ENCODE peak calls at places on chromosomes 7 and 10, in nine cellular contexts. G is MCF 10A, B is foreskin fibroblast, A is upper lobe of right lung, O is endothelial cell, Z is AG09309, X is cardiac muscle cell, L is fibroblast of lung, M is A549. K is an unnamed sample.

GRCh38 chr10:75972494-75973276 is 541.3 kb downstream of the LRMDA start:
- DNase-seq in G (peak; percentile 66), B (peak; percentile 77), A (no peak), O (no peak), Z (no peak), X (peak; percentile 87), L (peak; percentile 95), M (no peak), K (peak; percentile 22)

GRCh38 chr10:35916791-35917190 is 274.7 kb upstream of the FZD8 start:
- DNase-seq in G (no peak), B (peak; percentile 50), A (no peak), O (no peak), Z (no peak), X (peak; percentile 58), L (no peak), M (peak; percentile 13), K (no peak)

GRCh38 chr10:114899982-114900381 is 38.0 kb upstream of the TRUB1 start:
- DNase-seq in G (no peak), B (no peak), A (no peak), O (no peak), Z (no peak), X (no peak), L (no peak), M (no peak), K (no peak)

GRCh38 chr10:21715531-21716195 is 181.6 kb downstream of the MLLT10 start:
- DNase-seq in G (no peak), B (peak; percentile 75), A (no peak), O (no peak), Z (no peak), X (no peak), L (no peak), M (no peak), K (no peak)

GRCh38 chr7:47479821-47480575 is 101.9 kb downstream of the TNS3 start:
- DNase-seq in G (no peak), B (no peak), A (no peak), O (no peak), Z (no peak), X (no peak), L (no peak), M (no peak), K (no peak)

GRCh38 chr7:116249969-116250553 is 39.7 kb downstream of the TES start:
- DNase-seq in G (peak; percentile 52), B (peak; percentile 61), A (no peak), O (peak; percentile 26), Z (no peak), X (peak; percentile 72), L (peak; percentile 67), M (peak; percentile 78), K (no peak)

GRCh38 chr7:50724526-50725520 is 57.9 kb downstream of the GRB10 start:
- DNase-seq in G (no peak), B (no peak), A (no peak), O (peak; percentile 54), Z (no peak), X (no peak), L (no peak), M (no peak), K (no peak)

GRCh38 chr7:142496545-142496991 is 238.7 kb upstream of the PRSS58 start:
- DNase-seq in G (peak; percentile 63), B (peak; percentile 75), A (no peak), O (no peak), Z (no peak), X (peak; percentile 64), L (peak; percentile 71), M (peak; percentile 39), K (no peak)

GRCh38 chr7:44267719-44268413 is 57.5 kb downstream of the CAMK2B start:
- DNase-seq in G (no peak), B (no peak), A (no peak), O (no peak), Z (no peak), X (no peak), L (no peak), M (no peak), K (no peak)

GRCh38 chr10:117647306-117647705 is 104.8 kb downstream of the EMX2 start:
- DNase-seq in G (no peak), B (peak; percentile 21), A (no peak), O (no peak), Z (no peak), X (peak; percentile 51), L (no peak), M (no peak), K (no peak)

GRCh38 chr7:55493416-55493815 is 78.9 kb downstream of the VOPP1 start:
- DNase-seq in G (no peak), B (no peak), A (no peak), O (no peak), Z (no peak), X (no peak), L (no peak), M (no peak), K (no peak)

GRCh38 chr10:114255227-114255626 is 16.2 kb downstream of the VWA2 start:
- DNase-seq in G (no peak), B (no peak), A (no peak), O (no peak), Z (no peak), X (no peak), L (no peak), M (no peak), K (no peak)

GRCh38 chr7:131455546-131455945 is 100.9 kb downstream of the PODXL start:
- DNase-seq in G (no peak), B (no peak), A (no peak), O (no peak), Z (no peak), X (no peak), L (no peak), M (no peak), K (no peak)

GRCh38 chr10:132975976-132976682 is 33.8 kb upstream of the CFAP46 start:
- DNase-seq in G (no peak), B (no peak), A (peak; percentile 57), O (no peak), Z (no peak), X (no peak), L (no peak), M (no peak), K (no peak)

DNA sequence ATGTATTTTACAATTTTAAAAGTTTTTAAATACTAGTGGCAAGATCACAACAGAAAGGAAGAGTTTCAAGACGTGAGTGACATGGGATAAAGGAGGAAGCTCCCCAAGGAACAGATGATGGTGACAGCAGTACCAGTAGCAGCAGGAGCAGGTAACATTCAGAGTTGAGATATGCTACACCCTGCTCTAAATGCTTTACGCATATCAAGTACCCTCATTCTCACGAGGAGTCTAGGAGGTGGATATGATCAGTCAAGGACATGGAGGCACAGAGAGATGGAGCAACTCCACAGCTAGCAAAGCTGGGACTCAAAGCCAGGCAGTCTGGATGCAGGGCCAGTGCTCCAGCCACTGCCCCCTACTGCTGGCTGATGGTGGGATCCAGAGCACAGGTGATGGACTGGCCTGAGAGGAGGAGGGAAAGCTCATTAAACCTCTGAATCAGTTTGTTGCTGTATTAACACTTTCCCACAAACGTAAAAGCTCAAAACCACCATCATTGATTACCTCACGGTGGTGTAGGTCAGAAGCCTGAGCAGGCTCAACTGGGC is 17.5 kb downstream of the RP9 start:
- DNase-seq in G (no peak), B (no peak), A (no peak), O (no peak), Z (no peak), X (no peak), L (no peak), M (no peak), K (no peak)
- TF ChIP-seq CTCF in G (no peak), B (no peak), A (no peak), O (no peak), Z (no peak), X (no peak), L (no peak), M (no peak), K (no peak)

GRCh38 chr10:48444861-48445841 is 138.7 kb downstream of the MAPK8 start:
- DNase-seq in G (peak; percentile 70), B (no peak), A (peak; percentile 58), O (no peak), Z (no peak), X (no peak), L (no peak), M (peak; percentile 11), K (no peak)
- TF ChIP-seq CTCF in G (no peak), B (no peak), A (no peak), O (no peak), Z (no peak), X (no peak), L (no peak), M (no peak), K (no peak)

GRCh38 chr10:28585076-28585475 is 52.2 kb downstream of the WAC start:
- DNase-seq in G (no peak), B (no peak), A (no peak), O (no peak), Z (no peak), X (no peak), L (no peak), M (no peak), K (no peak)

GRCh38 chr10:28592953-28593352 is 60.0 kb downstream of the WAC start:
- DNase-seq in G (peak; percentile 62), B (peak; percentile 68), A (no peak), O (no peak), Z (peak; percentile 25), X (peak; percentile 58), L (peak; percentile 57), M (peak; percentile 69), K (peak; percentile 15)

GRCh38 chr10:28587270-28587969 is 54.5 kb downstream of the WAC start:
- DNase-seq in G (peak; percentile 35), B (peak; percentile 60), A (no peak), O (no peak), Z (no peak), X (peak; percentile 61), L (peak; percentile 65), M (no peak), K (peak; percentile 54)

GRCh38 chr10:28586176-28586575 is 53.3 kb downstream of the WAC start:
- DNase-seq in G (no peak), B (no peak), A (no peak), O (no peak), Z (no peak), X (no peak), L (no peak), M (no peak), K (no peak)

GRCh38 chr10:28587970-28588290 is 55.0 kb downstream of the WAC start:
- DNase-seq in G (peak; percentile 67), B (peak; percentile 57), A (no peak), O (no peak), Z (no peak), X (peak; percentile 86), L (peak; percentile 84), M (peak; percentile 34), K (peak; percentile 63)
- TF ChIP-seq CTCF in G (peak; percentile 22), B (no peak), A (peak; percentile 22), O (no peak), Z (no peak), X (peak; percentile 29), L (no peak), M (peak; percentile 8), K (peak; percentile 42)

DNA sequence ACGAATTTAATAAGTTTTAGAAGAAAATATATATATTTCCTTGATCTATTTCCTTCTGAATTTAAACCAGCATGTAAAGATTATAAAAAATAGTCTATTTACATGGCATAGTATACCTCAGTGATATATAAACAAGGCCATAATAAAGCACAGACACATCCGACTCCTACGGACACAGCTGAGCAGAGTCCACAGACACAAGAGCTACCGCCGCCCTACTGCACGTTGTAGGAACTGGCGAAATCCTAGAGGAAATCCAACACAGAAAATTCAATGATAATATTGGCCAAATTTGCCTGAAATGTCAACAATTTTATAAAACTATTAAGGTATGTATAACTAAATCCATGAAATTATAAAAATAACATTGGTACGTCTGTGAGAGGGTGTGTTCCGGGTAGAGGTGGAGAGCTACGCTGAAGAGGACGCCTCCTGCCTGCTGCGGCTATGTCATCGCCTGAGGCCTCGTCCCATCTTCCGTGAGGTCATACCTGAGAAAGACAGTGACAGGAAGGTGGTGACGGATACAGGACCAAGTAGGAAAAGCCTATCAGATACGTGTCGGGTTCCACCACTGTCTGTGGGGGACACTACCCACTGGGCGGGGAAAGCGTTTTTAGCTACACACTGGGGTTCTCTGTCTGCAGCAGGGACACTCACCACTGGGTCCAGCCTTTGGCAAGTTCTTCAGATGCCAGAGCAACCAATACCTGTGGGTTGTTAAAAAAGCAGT is 29.3 kb upstream of the NCAPG2 start:
- DNase-seq in G (no peak), B (no peak), A (no peak), O (no peak), Z (no peak), X (no peak), L (no peak), M (no peak), K (no peak)
- TF ChIP-seq CTCF in G (no peak), B (no peak), A (no peak), O (no peak), Z (no peak), X (no peak), L (no peak), M (peak; percentile 6), K (no peak)